ENCODE peak calls at places on chromosomes 4 and X, in nine cellular contexts. One of them, this sample, is unnamed.

GRCh38 chr4:110860901-110861300 is 238.0 kb upstream of the PITX2 start:
- DNase-seq in suprapubic skin: no peak
- DNase-seq in HepG2: no peak
- DNase-seq in prostate gland: no peak
- DNase-seq in Panc1: no peak
- DNase-seq in GM23338: no peak
- DNase-seq in breast epithelium: no peak
- DNase-seq in HCT116: no peak
- DNase-seq in sigmoid colon: no peak
- DNase-seq in this sample: no peak

GRCh38 chrX:40469316-40469715 is 111.5 kb upstream of the ATP6AP2 start:
- DNase-seq in Panc1: no peak
- DNase-seq in suprapubic skin: no peak
- DNase-seq in HepG2: no peak
- DNase-seq in GM23338: no peak
- DNase-seq in prostate gland: peak; percentile 25
- DNase-seq in HCT116: no peak
- DNase-seq in breast epithelium: no peak
- DNase-seq in sigmoid colon: no peak
- DNase-seq in this sample: no peak

GRCh38 chr4:24778427-24779225 is 16.7 kb upstream of the SOD3 start:
- DNase-seq in GM23338: no peak
- DNase-seq in HCT116: no peak
- DNase-seq in HepG2: no peak
- DNase-seq in suprapubic skin: peak; percentile 82
- DNase-seq in sigmoid colon: peak; percentile 81
- DNase-seq in breast epithelium: peak; percentile 73
- DNase-seq in Panc1: no peak
- DNase-seq in prostate gland: no peak
- DNase-seq in this sample: peak; percentile 14

GRCh38 chrX:133569217-133569616 is 153.9 kb upstream of the GPC4 start:
- DNase-seq in sigmoid colon: no peak
- DNase-seq in prostate gland: no peak
- DNase-seq in HepG2: no peak
- DNase-seq in HCT116: no peak
- DNase-seq in GM23338: no peak
- DNase-seq in suprapubic skin: no peak
- DNase-seq in breast epithelium: no peak
- DNase-seq in Panc1: no peak
- DNase-seq in this sample: no peak

GRCh38 chrX:141989802-141990201 is 86.1 kb downstream of the MAGEC1 start:
- DNase-seq in HepG2: no peak
- DNase-seq in suprapubic skin: no peak
- DNase-seq in prostate gland: peak; percentile 3
- DNase-seq in GM23338: no peak
- DNase-seq in HCT116: no peak
- DNase-seq in Panc1: no peak
- DNase-seq in breast epithelium: no peak
- DNase-seq in sigmoid colon: no peak
- DNase-seq in this sample: no peak

GRCh38 chrX:9899640-9900075 is 67.5 kb upstream of the CLDN34 start:
- DNase-seq in HCT116: no peak
- DNase-seq in prostate gland: no peak
- DNase-seq in HepG2: no peak
- DNase-seq in sigmoid colon: peak; percentile 63
- DNase-seq in suprapubic skin: no peak
- DNase-seq in breast epithelium: no peak
- DNase-seq in GM23338: no peak
- DNase-seq in Panc1: no peak
- DNase-seq in this sample: no peak

GRCh38 chr4:121796283-121796682 is 4.8 kb upstream of the EXOSC9 start:
- DNase-seq in HCT116: no peak
- DNase-seq in Panc1: no peak
- DNase-seq in breast epithelium: no peak
- DNase-seq in sigmoid colon: no peak
- DNase-seq in HepG2: no peak
- DNase-seq in GM23338: peak; percentile 85
- DNase-seq in prostate gland: no peak
- DNase-seq in suprapubic skin: no peak
- DNase-seq in this sample: no peak

GRCh38 chr4:26330186-26330787 is 9.5 kb downstream of the RBPJ start:
- DNase-seq in sigmoid colon: no peak
- DNase-seq in GM23338: peak; percentile 83
- DNase-seq in Panc1: no peak
- DNase-seq in prostate gland: peak; percentile 44
- DNase-seq in HepG2: peak; percentile 64
- DNase-seq in breast epithelium: no peak
- DNase-seq in HCT116: peak; percentile 53
- DNase-seq in suprapubic skin: no peak
- DNase-seq in this sample: no peak

GRCh38 chr4:58760737-58761136 is 1650.6 kb upstream of the IGFBP7 start:
- DNase-seq in GM23338: no peak
- DNase-seq in HCT116: no peak
- DNase-seq in HepG2: no peak
- DNase-seq in Panc1: no peak
- DNase-seq in sigmoid colon: no peak
- DNase-seq in prostate gland: no peak
- DNase-seq in suprapubic skin: no peak
- DNase-seq in breast epithelium: no peak
- DNase-seq in this sample: no peak

GRCh38 chr4:177696438-177696966 is 254.3 kb upstream of the AGA start:
- DNase-seq in HepG2: no peak
- DNase-seq in sigmoid colon: no peak
- DNase-seq in breast epithelium: no peak
- DNase-seq in Panc1: no peak
- DNase-seq in GM23338: peak; percentile 46
- DNase-seq in prostate gland: no peak
- DNase-seq in suprapubic skin: no peak
- DNase-seq in HCT116: no peak
- DNase-seq in this sample: no peak

GRCh38 chr4:139286186-139286698 is 6.2 kb upstream of the MGARP start:
- DNase-seq in sigmoid colon: no peak
- DNase-seq in GM23338: no peak
- DNase-seq in HepG2: no peak
- DNase-seq in HCT116: no peak
- DNase-seq in breast epithelium: no peak
- DNase-seq in Panc1: no peak
- DNase-seq in prostate gland: no peak
- DNase-seq in suprapubic skin: no peak
- DNase-seq in this sample: no peak

GRCh38 chr4:186651624-186652023 is 72.0 kb downstream of the FAT1 start:
- DNase-seq in prostate gland: peak; percentile 78
- DNase-seq in suprapubic skin: no peak
- DNase-seq in GM23338: peak; percentile 33
- DNase-seq in Panc1: no peak
- DNase-seq in sigmoid colon: peak; percentile 85
- DNase-seq in breast epithelium: no peak
- DNase-seq in HCT116: no peak
- DNase-seq in HepG2: no peak
- DNase-seq in this sample: peak; percentile 37
- TF ChIP-seq POLR2AphosphoS5 in prostate gland: peak; percentile 58
- TF ChIP-seq POLR2AphosphoS5 in suprapubic skin: no peak
- TF ChIP-seq POLR2AphosphoS5 in GM23338: no peak
- TF ChIP-seq POLR2AphosphoS5 in Panc1: no peak
- TF ChIP-seq POLR2AphosphoS5 in sigmoid colon: peak; percentile 40
- TF ChIP-seq POLR2AphosphoS5 in breast epithelium: no peak
- TF ChIP-seq POLR2AphosphoS5 in HCT116: no peak
- TF ChIP-seq POLR2AphosphoS5 in HepG2: no peak
- TF ChIP-seq POLR2AphosphoS5 in this sample: no peak

GRCh38 chr4:52865305-52865704 is 3.2 kb downstream of the RASL11B start:
- DNase-seq in suprapubic skin: no peak
- DNase-seq in HepG2: no peak
- DNase-seq in Panc1: no peak
- DNase-seq in HCT116: no peak
- DNase-seq in prostate gland: no peak
- DNase-seq in sigmoid colon: no peak
- DNase-seq in GM23338: no peak
- DNase-seq in breast epithelium: no peak
- DNase-seq in this sample: no peak
- H3K4me1 ChIP-seq in suprapubic skin: peaks cover 27% of the 10 kb centered on the region
- H3K4me1 ChIP-seq in HepG2: peaks cover 4% of the 10 kb centered on the region
- H3K4me1 ChIP-seq in Panc1: peaks cover 4% of the 10 kb centered on the region
- H3K4me1 ChIP-seq in HCT116: no peaks in the 10 kb centered on the region
- H3K4me1 ChIP-seq in prostate gland: no peaks in the 10 kb centered on the region
- H3K4me1 ChIP-seq in sigmoid colon: peaks cover 47% of the 10 kb centered on the region
- H3K4me1 ChIP-seq in GM23338: peaks cover 45% of the 10 kb centered on the region
- H3K4me1 ChIP-seq in breast epithelium: peaks cover 2% of the 10 kb centered on the region
- H3K4me1 ChIP-seq in this sample: peaks cover 25% of the 10 kb centered on the region

GRCh38 chrX:110403436-110403835 is 44.8 kb downstream of the RTL9 start:
- DNase-seq in suprapubic skin: no peak
- DNase-seq in HepG2: no peak
- DNase-seq in breast epithelium: no peak
- DNase-seq in Panc1: no peak
- DNase-seq in sigmoid colon: no peak
- DNase-seq in GM23338: no peak
- DNase-seq in prostate gland: no peak
- DNase-seq in HCT116: no peak
- DNase-seq in this sample: no peak

GRCh38 chrX:110402855-110403230 is 44.2 kb downstream of the RTL9 start:
- DNase-seq in GM23338: no peak
- DNase-seq in prostate gland: no peak
- DNase-seq in HepG2: no peak
- DNase-seq in suprapubic skin: no peak
- DNase-seq in Panc1: no peak
- DNase-seq in breast epithelium: no peak
- DNase-seq in sigmoid colon: no peak
- DNase-seq in HCT116: no peak
- DNase-seq in this sample: no peak

GRCh38 chrX:110402091-110402854 is 43.6 kb downstream of the RTL9 start:
- DNase-seq in GM23338: peak; percentile 33
- DNase-seq in suprapubic skin: peak; percentile 79
- DNase-seq in Panc1: no peak
- DNase-seq in prostate gland: no peak
- DNase-seq in HepG2: no peak
- DNase-seq in HCT116: no peak
- DNase-seq in breast epithelium: peak; percentile 24
- DNase-seq in sigmoid colon: peak; percentile 66
- DNase-seq in this sample: no peak

GRCh38 chrX:110404376-110404775 is 45.7 kb downstream of the RTL9 start:
- DNase-seq in GM23338: no peak
- DNase-seq in sigmoid colon: no peak
- DNase-seq in HCT116: no peak
- DNase-seq in Panc1: no peak
- DNase-seq in breast epithelium: no peak
- DNase-seq in HepG2: no peak
- DNase-seq in suprapubic skin: no peak
- DNase-seq in prostate gland: no peak
- DNase-seq in this sample: no peak

GRCh38 chrX:110403839-110404238 is 45.2 kb downstream of the RTL9 start:
- DNase-seq in prostate gland: no peak
- DNase-seq in GM23338: no peak
- DNase-seq in HepG2: no peak
- DNase-seq in suprapubic skin: no peak
- DNase-seq in HCT116: no peak
- DNase-seq in sigmoid colon: no peak
- DNase-seq in Panc1: no peak
- DNase-seq in breast epithelium: no peak
- DNase-seq in this sample: no peak
- H3K27ac ChIP-seq in prostate gland: no peak overlapping the region
- H3K27ac ChIP-seq in GM23338: no peak overlapping the region
- H3K27ac ChIP-seq in HepG2: no peak overlapping the region
- H3K27ac ChIP-seq in suprapubic skin: peak overlapping the region; percentile 78
- H3K27ac ChIP-seq in HCT116: no peak overlapping the region
- H3K27ac ChIP-seq in sigmoid colon: no peak overlapping the region
- H3K27ac ChIP-seq in Panc1: no peak overlapping the region
- H3K27ac ChIP-seq in breast epithelium: no peak overlapping the region
- H3K27ac ChIP-seq in this sample: no peak overlapping the region

GRCh38 chr4:138222041-138222440 is 20.1 kb downstream of the SLC7A11 start:
- DNase-seq in HCT116: no peak
- DNase-seq in suprapubic skin: no peak
- DNase-seq in GM23338: no peak
- DNase-seq in prostate gland: no peak
- DNase-seq in HepG2: no peak
- DNase-seq in Panc1: no peak
- DNase-seq in sigmoid colon: no peak
- DNase-seq in breast epithelium: no peak
- DNase-seq in this sample: no peak
- TF ChIP-seq POLR2AphosphoS5 in HCT116: no peak
- TF ChIP-seq POLR2AphosphoS5 in suprapubic skin: no peak
- TF ChIP-seq POLR2AphosphoS5 in GM23338: no peak
- TF ChIP-seq POLR2AphosphoS5 in prostate gland: no peak
- TF ChIP-seq POLR2AphosphoS5 in HepG2: no peak
- TF ChIP-seq POLR2AphosphoS5 in Panc1: no peak
- TF ChIP-seq POLR2AphosphoS5 in sigmoid colon: no peak
- TF ChIP-seq POLR2AphosphoS5 in breast epithelium: no peak
- TF ChIP-seq POLR2AphosphoS5 in this sample: no peak

GRCh38 chr4:3700223-3700622 is 66.0 kb upstream of the ADRA2C start:
- DNase-seq in GM23338: no peak
- DNase-seq in suprapubic skin: peak; percentile 27
- DNase-seq in HCT116: no peak
- DNase-seq in prostate gland: no peak
- DNase-seq in sigmoid colon: no peak
- DNase-seq in Panc1: no peak
- DNase-seq in breast epithelium: no peak
- DNase-seq in HepG2: no peak
- DNase-seq in this sample: no peak

GRCh38 chr4:3700736-3701135 is 65.4 kb upstream of the ADRA2C start:
- DNase-seq in GM23338: no peak
- DNase-seq in HepG2: no peak
- DNase-seq in breast epithelium: no peak
- DNase-seq in suprapubic skin: peak; percentile 24
- DNase-seq in sigmoid colon: no peak
- DNase-seq in HCT116: no peak
- DNase-seq in Panc1: no peak
- DNase-seq in prostate gland: no peak
- DNase-seq in this sample: no peak

GRCh38 chr4:3699261-3699660 is 66.9 kb upstream of the ADRA2C start:
- DNase-seq in suprapubic skin: no peak
- DNase-seq in HCT116: no peak
- DNase-seq in GM23338: no peak
- DNase-seq in HepG2: no peak
- DNase-seq in prostate gland: no peak
- DNase-seq in breast epithelium: no peak
- DNase-seq in Panc1: no peak
- DNase-seq in sigmoid colon: no peak
- DNase-seq in this sample: no peak

GRCh38 chr4:3701271-3702083 is 64.7 kb upstream of the ADRA2C start:
- DNase-seq in sigmoid colon: peak; percentile 52
- DNase-seq in GM23338: peak; percentile 57
- DNase-seq in HepG2: no peak
- DNase-seq in Panc1: no peak
- DNase-seq in prostate gland: no peak
- DNase-seq in HCT116: no peak
- DNase-seq in breast epithelium: no peak
- DNase-seq in suprapubic skin: peak; percentile 33
- DNase-seq in this sample: no peak

GRCh38 chr4:3699678-3700077 is 66.5 kb upstream of the ADRA2C start:
- DNase-seq in prostate gland: no peak
- DNase-seq in GM23338: no peak
- DNase-seq in sigmoid colon: no peak
- DNase-seq in breast epithelium: no peak
- DNase-seq in suprapubic skin: peak; percentile 36
- DNase-seq in Panc1: no peak
- DNase-seq in HepG2: no peak
- DNase-seq in HCT116: no peak
- DNase-seq in this sample: no peak
- H3K4me1 ChIP-seq in prostate gland: no peaks in the 10 kb centered on the region
- H3K4me1 ChIP-seq in GM23338: peaks cover 6% of the 10 kb centered on the region
- H3K4me1 ChIP-seq in sigmoid colon: no peaks in the 10 kb centered on the region
- H3K4me1 ChIP-seq in breast epithelium: no peaks in the 10 kb centered on the region
- H3K4me1 ChIP-seq in suprapubic skin: no peaks in the 10 kb centered on the region
- H3K4me1 ChIP-seq in Panc1: no peaks in the 10 kb centered on the region
- H3K4me1 ChIP-seq in HepG2: peaks cover 5% of the 10 kb centered on the region
- H3K4me1 ChIP-seq in HCT116: no peaks in the 10 kb centered on the region
- H3K4me1 ChIP-seq in this sample: no peaks in the 10 kb centered on the region

This sample was measured in transverse colon.